ENCODE peak calls at places on chromosomes 4 and X, in nine cellular contexts. One of them, this sample, is unnamed.

GRCh38 chr4:1191621-1192020 is 19.2 kb upstream of the SPON2 start:
- DNase-seq in SK-N-SH: no peak
- DNase-seq in keratinocyte: no peak
- DNase-seq in GM10248: no peak
- DNase-seq in fibroblast of the aortic adventitia: no peak
- DNase-seq in osteoblast: no peak
- DNase-seq in endothelial cell: no peak
- DNase-seq in AG04449: no peak
- DNase-seq in tibial nerve: no peak
- DNase-seq in this sample: no peak

GRCh38 chr4:118904935-118905334 is 16.3 kb downstream of the SYNPO2 start:
- DNase-seq in GM10248: no peak
- DNase-seq in tibial nerve: no peak
- DNase-seq in endothelial cell: no peak
- DNase-seq in SK-N-SH: peak
- DNase-seq in osteoblast: no peak
- DNase-seq in fibroblast of the aortic adventitia: peak
- DNase-seq in AG04449: no peak
- DNase-seq in keratinocyte: no peak
- DNase-seq in this sample: no peak

GRCh38 chr4:51884606-51885005 is 41.7 kb downstream of the DCUN1D4 start:
- DNase-seq in SK-N-SH: no peak
- DNase-seq in AG04449: no peak
- DNase-seq in osteoblast: no peak
- DNase-seq in fibroblast of the aortic adventitia: no peak
- DNase-seq in endothelial cell: no peak
- DNase-seq in tibial nerve: no peak
- DNase-seq in keratinocyte: no peak
- DNase-seq in GM10248: no peak
- DNase-seq in this sample: no peak

GRCh38 chr4:118288097-118288496 is 64.7 kb downstream of the PRSS12 start:
- DNase-seq in keratinocyte: no peak
- DNase-seq in SK-N-SH: no peak
- DNase-seq in fibroblast of the aortic adventitia: peak
- DNase-seq in GM10248: no peak
- DNase-seq in AG04449: peak
- DNase-seq in tibial nerve: no peak
- DNase-seq in osteoblast: no peak
- DNase-seq in endothelial cell: no peak
- DNase-seq in this sample: no peak

GRCh38 chr4:29046166-29046565 is 1674.0 kb upstream of the PCDH7 start:
- DNase-seq in SK-N-SH: no peak
- DNase-seq in fibroblast of the aortic adventitia: peak
- DNase-seq in endothelial cell: no peak
- DNase-seq in keratinocyte: no peak
- DNase-seq in tibial nerve: no peak
- DNase-seq in GM10248: no peak
- DNase-seq in AG04449: no peak
- DNase-seq in osteoblast: no peak
- DNase-seq in this sample: no peak

GRCh38 chr4:109803924-109804571 is 2.2 kb upstream of the CFI start:
- DNase-seq in keratinocyte: no peak
- DNase-seq in GM10248: peak
- DNase-seq in fibroblast of the aortic adventitia: peak
- DNase-seq in AG04449: no peak
- DNase-seq in SK-N-SH: peak
- DNase-seq in endothelial cell: peak
- DNase-seq in osteoblast: no peak
- DNase-seq in tibial nerve: no peak
- DNase-seq in this sample: no peak

GRCh38 chr4:3777669-3778068 is 11.5 kb downstream of the ADRA2C start:
- DNase-seq in AG04449: no peak
- DNase-seq in SK-N-SH: no peak
- DNase-seq in endothelial cell: no peak
- DNase-seq in osteoblast: no peak
- DNase-seq in GM10248: no peak
- DNase-seq in keratinocyte: no peak
- DNase-seq in fibroblast of the aortic adventitia: no peak
- DNase-seq in tibial nerve: no peak
- DNase-seq in this sample: no peak

GRCh38 chrX:41045960-41046567 is 39.2 kb upstream of the USP9X start:
- DNase-seq in tibial nerve: peak
- DNase-seq in endothelial cell: no peak
- DNase-seq in fibroblast of the aortic adventitia: peak
- DNase-seq in AG04449: no peak
- DNase-seq in GM10248: no peak
- DNase-seq in osteoblast: peak
- DNase-seq in keratinocyte: no peak
- DNase-seq in SK-N-SH: no peak
- DNase-seq in this sample: no peak

GRCh38 chr4:21652508-21653108 is 296.0 kb downstream of the KCNIP4 start:
- DNase-seq in GM10248: no peak
- DNase-seq in tibial nerve: no peak
- DNase-seq in keratinocyte: no peak
- DNase-seq in osteoblast: no peak
- DNase-seq in endothelial cell: no peak
- DNase-seq in SK-N-SH: no peak
- DNase-seq in AG04449: no peak
- DNase-seq in fibroblast of the aortic adventitia: no peak
- DNase-seq in this sample: no peak

GRCh38 chr4:21645776-21646175 is 302.8 kb downstream of the KCNIP4 start:
- DNase-seq in GM10248: no peak
- DNase-seq in fibroblast of the aortic adventitia: no peak
- DNase-seq in keratinocyte: no peak
- DNase-seq in osteoblast: no peak
- DNase-seq in tibial nerve: no peak
- DNase-seq in AG04449: no peak
- DNase-seq in SK-N-SH: no peak
- DNase-seq in endothelial cell: no peak
- DNase-seq in this sample: no peak

GRCh38 chr4:21655100-21655499 is 293.5 kb downstream of the KCNIP4 start:
- DNase-seq in tibial nerve: no peak
- DNase-seq in endothelial cell: no peak
- DNase-seq in keratinocyte: no peak
- DNase-seq in osteoblast: no peak
- DNase-seq in GM10248: no peak
- DNase-seq in SK-N-SH: peak
- DNase-seq in fibroblast of the aortic adventitia: no peak
- DNase-seq in AG04449: no peak
- DNase-seq in this sample: no peak

GRCh38 chr4:21649691-21650090 is 298.9 kb downstream of the KCNIP4 start:
- DNase-seq in keratinocyte: no peak
- DNase-seq in tibial nerve: no peak
- DNase-seq in SK-N-SH: no peak
- DNase-seq in osteoblast: no peak
- DNase-seq in GM10248: no peak
- DNase-seq in fibroblast of the aortic adventitia: no peak
- DNase-seq in AG04449: no peak
- DNase-seq in endothelial cell: no peak
- DNase-seq in this sample: no peak
- TF ChIP-seq CTCF in keratinocyte: no peak
- TF ChIP-seq CTCF in tibial nerve: no peak
- TF ChIP-seq CTCF in SK-N-SH: no peak
- TF ChIP-seq CTCF in osteoblast: no peak
- TF ChIP-seq CTCF in GM10248: no peak
- TF ChIP-seq CTCF in fibroblast of the aortic adventitia: no peak
- TF ChIP-seq CTCF in AG04449: no peak
- TF ChIP-seq CTCF in endothelial cell: no peak
- TF ChIP-seq CTCF in this sample: no peak

GRCh38 chr4:183718876-183719275 is 59.8 kb downstream of the TRAPPC11 start:
- DNase-seq in fibroblast of the aortic adventitia: no peak
- DNase-seq in keratinocyte: no peak
- DNase-seq in osteoblast: no peak
- DNase-seq in tibial nerve: no peak
- DNase-seq in AG04449: no peak
- DNase-seq in SK-N-SH: no peak
- DNase-seq in endothelial cell: no peak
- DNase-seq in GM10248: no peak
- DNase-seq in this sample: no peak

GRCh38 chr4:183722738-183723560 is 63.9 kb downstream of the TRAPPC11 start:
- DNase-seq in GM10248: peak
- DNase-seq in osteoblast: peak
- DNase-seq in fibroblast of the aortic adventitia: peak
- DNase-seq in SK-N-SH: peak
- DNase-seq in keratinocyte: no peak
- DNase-seq in tibial nerve: no peak
- DNase-seq in AG04449: no peak
- DNase-seq in endothelial cell: peak
- DNase-seq in this sample: peak

GRCh38 chr4:183716302-183716701 is 57.2 kb downstream of the TRAPPC11 start:
- DNase-seq in endothelial cell: no peak
- DNase-seq in AG04449: no peak
- DNase-seq in tibial nerve: no peak
- DNase-seq in osteoblast: no peak
- DNase-seq in fibroblast of the aortic adventitia: no peak
- DNase-seq in GM10248: no peak
- DNase-seq in SK-N-SH: no peak
- DNase-seq in keratinocyte: no peak
- DNase-seq in this sample: no peak

GRCh38 chr4:183723561-183724228 is 64.6 kb downstream of the TRAPPC11 start:
- DNase-seq in GM10248: no peak
- DNase-seq in tibial nerve: no peak
- DNase-seq in endothelial cell: no peak
- DNase-seq in AG04449: no peak
- DNase-seq in fibroblast of the aortic adventitia: no peak
- DNase-seq in SK-N-SH: no peak
- DNase-seq in keratinocyte: no peak
- DNase-seq in osteoblast: no peak
- DNase-seq in this sample: no peak

GRCh38 chr4:183721207-183722081 is 62.4 kb downstream of the TRAPPC11 start:
- DNase-seq in osteoblast: peak
- DNase-seq in GM10248: peak
- DNase-seq in keratinocyte: no peak
- DNase-seq in fibroblast of the aortic adventitia: peak
- DNase-seq in tibial nerve: no peak
- DNase-seq in SK-N-SH: peak
- DNase-seq in AG04449: no peak
- DNase-seq in endothelial cell: peak
- DNase-seq in this sample: no peak
- TF ChIP-seq CTCF in osteoblast: peak
- TF ChIP-seq CTCF in GM10248: peak
- TF ChIP-seq CTCF in keratinocyte: peak
- TF ChIP-seq CTCF in fibroblast of the aortic adventitia: peak
- TF ChIP-seq CTCF in tibial nerve: no peak
- TF ChIP-seq CTCF in SK-N-SH: peak
- TF ChIP-seq CTCF in AG04449: peak
- TF ChIP-seq CTCF in endothelial cell: no peak
- TF ChIP-seq CTCF in this sample: peak

DNA sequence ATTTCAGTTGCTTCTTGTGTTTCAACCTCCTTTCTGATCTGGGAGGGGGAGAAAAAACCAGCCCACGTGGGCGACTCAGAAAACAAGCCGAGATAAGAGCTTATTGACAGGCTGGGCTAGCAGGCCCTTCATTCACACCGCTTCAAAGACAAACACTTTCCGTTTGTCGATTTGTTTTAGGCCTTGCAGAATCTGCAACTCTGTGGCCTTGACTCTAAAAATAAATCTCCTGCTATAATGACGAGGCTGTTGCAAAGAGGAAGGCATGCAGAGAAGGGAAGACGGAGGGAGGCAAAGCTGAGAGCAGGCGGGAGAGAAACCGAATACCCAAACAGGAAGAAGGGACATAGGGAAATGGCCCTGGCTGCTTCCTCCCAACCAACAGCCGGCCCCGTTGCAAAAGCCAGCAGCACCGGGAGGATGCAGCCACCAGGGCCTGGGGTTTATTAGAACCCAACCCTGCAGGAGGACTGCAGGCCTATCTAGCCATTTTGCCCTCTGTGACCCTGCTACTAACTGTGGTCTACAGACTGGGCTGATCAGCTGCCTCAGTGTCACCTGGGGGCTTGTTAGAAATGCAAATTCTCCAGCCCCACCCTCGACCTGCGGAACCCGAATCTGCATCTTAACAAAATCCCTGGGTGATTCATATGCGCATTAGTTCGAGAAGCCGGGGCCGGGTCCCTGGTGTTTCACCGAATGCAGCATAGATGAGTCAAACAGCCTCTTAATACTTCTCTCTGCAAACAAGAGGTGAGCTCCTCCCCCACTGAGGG is 325.5 kb downstream of the BCOR start:
- DNase-seq in keratinocyte: no peak
- DNase-seq in osteoblast: peak
- DNase-seq in SK-N-SH: no peak
- DNase-seq in AG04449: no peak
- DNase-seq in tibial nerve: no peak
- DNase-seq in endothelial cell: peak
- DNase-seq in GM10248: no peak
- DNase-seq in fibroblast of the aortic adventitia: no peak
- DNase-seq in this sample: peak
- TF ChIP-seq CTCF in keratinocyte: no peak
- TF ChIP-seq CTCF in osteoblast: no peak
- TF ChIP-seq CTCF in SK-N-SH: no peak
- TF ChIP-seq CTCF in AG04449: no peak
- TF ChIP-seq CTCF in tibial nerve: no peak
- TF ChIP-seq CTCF in endothelial cell: no peak
- TF ChIP-seq CTCF in GM10248: no peak
- TF ChIP-seq CTCF in fibroblast of the aortic adventitia: no peak
- TF ChIP-seq CTCF in this sample: no peak

DNA sequence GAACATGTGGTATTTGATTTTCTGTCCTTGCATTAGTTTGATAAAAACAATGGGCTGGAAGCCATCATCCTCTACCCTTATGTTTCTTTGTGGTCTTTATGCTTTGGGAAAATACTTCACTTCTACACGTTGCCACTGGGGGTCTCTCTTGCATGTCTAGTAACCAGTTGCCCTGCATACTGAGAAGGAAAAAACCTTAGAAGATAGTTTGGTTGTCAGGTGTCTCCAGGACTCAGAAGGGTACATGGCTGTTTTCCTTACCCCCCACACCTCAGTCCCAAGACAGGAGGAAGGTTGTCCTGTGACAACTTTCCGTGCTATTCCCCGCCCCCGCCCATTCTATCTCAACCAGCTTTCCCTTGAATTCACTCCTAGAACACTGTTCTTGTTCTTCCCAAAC is 62.1 kb upstream of the LANCL3 start:
- DNase-seq in tibial nerve: no peak
- DNase-seq in GM10248: no peak
- DNase-seq in endothelial cell: peak
- DNase-seq in SK-N-SH: no peak
- DNase-seq in osteoblast: no peak
- DNase-seq in keratinocyte: no peak
- DNase-seq in fibroblast of the aortic adventitia: peak
- DNase-seq in AG04449: no peak
- DNase-seq in this sample: no peak
- TF ChIP-seq CTCF in tibial nerve: no peak
- TF ChIP-seq CTCF in GM10248: peak
- TF ChIP-seq CTCF in endothelial cell: no peak
- TF ChIP-seq CTCF in SK-N-SH: peak
- TF ChIP-seq CTCF in osteoblast: peak
- TF ChIP-seq CTCF in keratinocyte: no peak
- TF ChIP-seq CTCF in fibroblast of the aortic adventitia: peak
- TF ChIP-seq CTCF in AG04449: peak
- TF ChIP-seq CTCF in this sample: peak

GRCh38 chr4:121998024-121998423 is 46.2 kb upstream of the TRPC3 start:
- DNase-seq in tibial nerve: no peak
- DNase-seq in fibroblast of the aortic adventitia: no peak
- DNase-seq in SK-N-SH: no peak
- DNase-seq in osteoblast: no peak
- DNase-seq in keratinocyte: no peak
- DNase-seq in AG04449: no peak
- DNase-seq in endothelial cell: peak
- DNase-seq in GM10248: no peak
- DNase-seq in this sample: no peak
- TF ChIP-seq CTCF in tibial nerve: no peak
- TF ChIP-seq CTCF in fibroblast of the aortic adventitia: no peak
- TF ChIP-seq CTCF in SK-N-SH: no peak
- TF ChIP-seq CTCF in osteoblast: peak
- TF ChIP-seq CTCF in keratinocyte: peak
- TF ChIP-seq CTCF in AG04449: no peak
- TF ChIP-seq CTCF in endothelial cell: no peak
- TF ChIP-seq CTCF in GM10248: no peak
- TF ChIP-seq CTCF in this sample: no peak

GRCh38 chrX:96684339-96685204 is at the start of gene DIAPH2:
- DNase-seq in GM10248: peak
- DNase-seq in fibroblast of the aortic adventitia: peak
- DNase-seq in keratinocyte: peak
- DNase-seq in osteoblast: peak
- DNase-seq in tibial nerve: peak
- DNase-seq in AG04449: peak
- DNase-seq in endothelial cell: peak
- DNase-seq in SK-N-SH: peak
- DNase-seq in this sample: peak
- TF ChIP-seq CTCF in GM10248: no peak
- TF ChIP-seq CTCF in fibroblast of the aortic adventitia: peak
- TF ChIP-seq CTCF in keratinocyte: no peak
- TF ChIP-seq CTCF in osteoblast: peak
- TF ChIP-seq CTCF in tibial nerve: no peak
- TF ChIP-seq CTCF in AG04449: no peak
- TF ChIP-seq CTCF in endothelial cell: no peak
- TF ChIP-seq CTCF in SK-N-SH: no peak
- TF ChIP-seq CTCF in this sample: peak

This sample was measured in neural crest cell.